ENCODE peak calls at places on chromosomes 13 and 19, in eight cellular contexts. W is uterus; B is psoas muscle; P is naive thymus-derived CD4-positive, alpha-beta T cell; N is MM.1S; Z is heart right ventricle; Q is tibial nerve; R is ascending aorta. L is an unnamed sample.

GRCh38 chr13:27172495-27172842 is 858 bp upstream of the USP12 start:
- DNase-seq in W (no peak), B (no peak), P (no peak), N (no peak), Z (no peak), Q (peak; percentile 15), R (no peak), L (no peak)

GRCh38 chr19:8607386-8607785 is 3.1 kb downstream of the ADAMTS10 start:
- DNase-seq in W (no peak), B (no peak), P (no peak), N (no peak), Z (peak; percentile 55), Q (no peak), R (peak; percentile 92), L (no peak)

GRCh38 chr19:43438291-43439162 is 23.8 kb downstream of the TEX101 start:
- DNase-seq in W (peak; percentile 79), B (no peak), P (no peak), N (no peak), Z (peak; percentile 61), Q (no peak), R (no peak), L (peak; percentile 50)

GRCh38 chr19:47097396-47098217 is 16.0 kb downstream of the ZC3H4 start:
- DNase-seq in W (no peak), B (peak; percentile 84), P (no peak), N (no peak), Z (peak; percentile 63), Q (peak; percentile 30), R (peak; percentile 86), L (no peak)

GRCh38 chr19:33876619-33877018 is 79.9 kb downstream of the KCTD15 start:
- DNase-seq in W (no peak), B (no peak), P (no peak), N (no peak), Z (no peak), Q (no peak), R (peak; percentile 18), L (no peak)

GRCh38 chr13:113851826-113852535 is 11.9 kb downstream of the GAS6 start:
- DNase-seq in W (peak; percentile 12), B (no peak), P (no peak), N (no peak), Z (no peak), Q (no peak), R (peak; percentile 40), L (no peak)

GRCh38 chr19:6228523-6229215 is 51.1 kb downstream of the MLLT1 start:
- DNase-seq in W (peak; percentile 31), B (peak; percentile 48), P (no peak), N (no peak), Z (peak; percentile 21), Q (no peak), R (no peak), L (no peak)

GRCh38 chr19:42576241-42576640 is 18.5 kb downstream of the CEACAM8 start:
- DNase-seq in W (no peak), B (no peak), P (no peak), N (no peak), Z (no peak), Q (no peak), R (no peak), L (no peak)

GRCh38 chr13:106566682-106567420 is 1.1 kb downstream of the ARGLU1 start:
- DNase-seq in W (peak; percentile 58), B (peak; percentile 74), P (no peak), N (peak; percentile 77), Z (peak; percentile 66), Q (peak; percentile 64), R (peak; percentile 80), L (peak; percentile 51)

GRCh38 chr19:40237791-40238190 is 11.3 kb upstream of the CCNP start:
- DNase-seq in W (no peak), B (no peak), P (no peak), N (no peak), Z (no peak), Q (no peak), R (no peak), L (no peak)

GRCh38 chr13:50518791-50519201 is 324.7 kb downstream of the DLEU7 start:
- DNase-seq in W (no peak), B (no peak), P (no peak), N (no peak), Z (no peak), Q (no peak), R (no peak), L (no peak)

GRCh38 chr13:26946675-26947342 is 186.2 kb upstream of the GPR12 start:
- DNase-seq in W (no peak), B (no peak), P (no peak), N (peak; percentile 16), Z (no peak), Q (no peak), R (no peak), L (no peak)

GRCh38 chr13:35881360-35881759 is 249.8 kb downstream of the DCLK1 start:
- DNase-seq in W (no peak), B (no peak), P (no peak), N (no peak), Z (no peak), Q (no peak), R (no peak), L (no peak)

GRCh38 chr13:46871557-46871956 is 25.3 kb downstream of the HTR2A start:
- DNase-seq in W (no peak), B (no peak), P (no peak), N (no peak), Z (no peak), Q (no peak), R (no peak), L (no peak)

GRCh38 chr19:7067716-7068115 is 1.8 kb upstream of the ZNF557 start:
- DNase-seq in W (no peak), B (no peak), P (no peak), N (no peak), Z (no peak), Q (no peak), R (no peak), L (no peak)

GRCh38 chr13:24877531-24877930 is 113.6 kb downstream of the RNF17 start:
- DNase-seq in W (no peak), B (no peak), P (no peak), N (no peak), Z (no peak), Q (no peak), R (no peak), L (no peak)

GRCh38 chr13:62212246-62212645 is 796.6 kb upstream of the PCDH20 start:
- DNase-seq in W (no peak), B (peak; percentile 27), P (no peak), N (no peak), Z (no peak), Q (no peak), R (no peak), L (no peak)

GRCh38 chr19:958967-959685 is 25.0 kb upstream of the WDR18 start:
- DNase-seq in W (no peak), B (no peak), P (no peak), N (no peak), Z (no peak), Q (no peak), R (no peak), L (no peak)

GRCh38 chr19:960601-960938 is 23.6 kb upstream of the WDR18 start:
- DNase-seq in W (no peak), B (no peak), P (no peak), N (no peak), Z (no peak), Q (no peak), R (no peak), L (no peak)

GRCh38 chr19:961866-962620 is 22.1 kb upstream of the WDR18 start:
- DNase-seq in W (no peak), B (no peak), P (no peak), N (no peak), Z (no peak), Q (no peak), R (no peak), L (no peak)

GRCh38 chr19:962683-963385 is 21.3 kb upstream of the WDR18 start:
- DNase-seq in W (no peak), B (no peak), P (no peak), N (no peak), Z (no peak), Q (no peak), R (no peak), L (no peak)

GRCh38 chr19:959935-960502 is 24.1 kb upstream of the WDR18 start:
- DNase-seq in W (no peak), B (no peak), P (no peak), N (no peak), Z (no peak), Q (no peak), R (no peak), L (no peak)
- H3K36me3 ChIP-seq in W (no peaks in the 10 kb centered on the region), B (no peaks in the 10 kb centered on the region), P (peaks cover 9% of the 10 kb centered on the region), N (peaks cover 2% of the 10 kb centered on the region), Z (peaks cover 9% of the 10 kb centered on the region), Q (no peaks in the 10 kb centered on the region), R (peaks cover 3% of the 10 kb centered on the region), L (no peaks in the 10 kb centered on the region)

GRCh38 chr13:44158055-44158655 is 215.5 kb upstream of the SERP2 start:
- DNase-seq in W (no peak), B (peak; percentile 82), P (no peak), N (no peak), Z (no peak), Q (peak; percentile 15), R (no peak), L (no peak)
- H3K4me1 ChIP-seq in W (peaks cover 4% of the 10 kb centered on the region), B (peaks cover 70% of the 10 kb centered on the region), P (no peaks in the 10 kb centered on the region), N (peaks cover 11% of the 10 kb centered on the region), Z (no peaks in the 10 kb centered on the region), Q (peaks cover 13% of the 10 kb centered on the region), R (peaks cover 9% of the 10 kb centered on the region), L (no peaks in the 10 kb centered on the region)

GRCh38 chr13:98451676-98452105 is 125.2 kb downstream of the STK24 start:
- DNase-seq in W (peak; percentile 69), B (peak; percentile 75), P (no peak), N (no peak), Z (no peak), Q (peak; percentile 48), R (peak; percentile 84), L (no peak)

GRCh38 chr13:98449273-98449672 is 127.6 kb downstream of the STK24 start:
- DNase-seq in W (no peak), B (no peak), P (no peak), N (no peak), Z (no peak), Q (no peak), R (no peak), L (no peak)

GRCh38 chr13:98448642-98448928 is 128.3 kb downstream of the STK24 start:
- DNase-seq in W (no peak), B (no peak), P (no peak), N (no peak), Z (no peak), Q (no peak), R (no peak), L (no peak)

GRCh38 chr13:98450012-98450411 is 126.9 kb downstream of the STK24 start:
- DNase-seq in W (no peak), B (no peak), P (no peak), N (no peak), Z (no peak), Q (no peak), R (no peak), L (no peak)

GRCh38 chr13:98450495-98451167 is 126.3 kb downstream of the STK24 start:
- DNase-seq in W (no peak), B (peak; percentile 74), P (peak; percentile 43), N (no peak), Z (peak; percentile 60), Q (no peak), R (no peak), L (no peak)
- H3K27ac ChIP-seq in W (peak overlapping the region; percentile 80), B (peak overlapping the region; percentile 58), P (peak overlapping the region; percentile 46), N (no peak overlapping the region), Z (no peak overlapping the region), Q (peak overlapping the region; percentile 38), R (peak overlapping the region; percentile 68), L (no peak overlapping the region)

DNA sequence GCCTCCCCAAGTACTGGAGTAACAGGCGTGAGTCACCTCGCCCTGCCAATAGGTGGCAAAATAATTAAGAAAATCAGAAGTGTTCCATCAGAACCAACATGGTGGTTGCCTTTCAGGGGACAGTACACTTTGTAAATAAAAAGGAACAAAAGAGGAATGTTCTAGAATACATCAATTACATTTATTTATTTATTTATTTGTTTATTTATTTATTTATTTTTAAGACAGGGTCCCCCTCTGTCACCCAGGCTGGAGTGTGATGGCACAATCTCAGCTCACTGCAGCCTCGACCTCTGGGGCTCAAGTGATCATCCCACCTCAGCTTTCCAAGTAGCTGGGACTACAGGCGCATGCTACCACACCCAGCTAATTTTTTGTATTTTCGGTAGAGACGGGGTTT is 12.9 kb upstream of the TYROBP start:
- DNase-seq in W (no peak), B (no peak), P (no peak), N (no peak), Z (no peak), Q (no peak), R (no peak), L (no peak)
- H3K36me3 ChIP-seq in W (no peaks in the 10 kb centered on the region), B (no peaks in the 10 kb centered on the region), P (no peaks in the 10 kb centered on the region), N (no peaks in the 10 kb centered on the region), Z (no peaks in the 10 kb centered on the region), Q (no peaks in the 10 kb centered on the region), R (no peaks in the 10 kb centered on the region), L (no peaks in the 10 kb centered on the region)